ENCODE peak calls at places on chromosomes 3 and 15, in four cellular contexts. One of them, this sample, is unnamed.

GRCh38 chr3:161602451-161602850 is 105.8 kb downstream of the OTOL1 start:
- DNase-seq in K562: no peak
- DNase-seq in A549: no peak
- DNase-seq in HepG2: no peak
- DNase-seq in this sample: no peak

GRCh38 chr3:141375381-141376301 is 7.3 kb downstream of the ZBTB38 start:
- DNase-seq in A549: no peak
- DNase-seq in HepG2: no peak
- DNase-seq in K562: no peak
- DNase-seq in this sample: no peak

GRCh38 chr3:33541918-33542317 is 101.7 kb upstream of the UBP1 start:
- DNase-seq in HepG2: no peak
- DNase-seq in K562: no peak
- DNase-seq in A549: no peak
- DNase-seq in this sample: no peak

GRCh38 chr15:63752075-63752684 is 81.6 kb downstream of the HERC1 start:
- DNase-seq in A549: peak
- DNase-seq in HepG2: peak
- DNase-seq in K562: peak
- DNase-seq in this sample: peak

GRCh38 chr3:43349759-43350158 is 63.4 kb downstream of the SNRK start:
- DNase-seq in K562: no peak
- DNase-seq in A549: no peak
- DNase-seq in HepG2: no peak
- DNase-seq in this sample: no peak

GRCh38 chr3:9223683-9224082 is 25.8 kb downstream of the SRGAP3 start:
- DNase-seq in K562: no peak
- DNase-seq in A549: no peak
- DNase-seq in HepG2: no peak
- DNase-seq in this sample: no peak

GRCh38 chr15:63997715-63998442 is 48.4 kb downstream of the DAPK2 start:
- DNase-seq in K562: no peak
- DNase-seq in HepG2: no peak
- DNase-seq in A549: no peak
- DNase-seq in this sample: no peak

GRCh38 chr3:4421121-4421520 is 45.9 kb downstream of the SUMF1 start:
- DNase-seq in A549: peak
- DNase-seq in HepG2: no peak
- DNase-seq in K562: peak
- DNase-seq in this sample: no peak

GRCh38 chr3:89859738-89860137 is 752.3 kb downstream of the EPHA3 start:
- DNase-seq in HepG2: no peak
- DNase-seq in A549: no peak
- DNase-seq in K562: no peak
- DNase-seq in this sample: no peak

GRCh38 chr3:189273736-189274135 is 102.0 kb downstream of the TPRG1 start:
- DNase-seq in A549: no peak
- DNase-seq in HepG2: no peak
- DNase-seq in K562: no peak
- DNase-seq in this sample: no peak

GRCh38 chr3:14216257-14217048 is 37.8 kb downstream of the LSM3 start:
- DNase-seq in A549: peak
- DNase-seq in K562: no peak
- DNase-seq in HepG2: peak
- DNase-seq in this sample: no peak

GRCh38 chr3:197970588-197970987 is 10.6 kb downstream of the LMLN start:
- DNase-seq in HepG2: peak
- DNase-seq in K562: no peak
- DNase-seq in A549: no peak
- DNase-seq in this sample: no peak

GRCh38 chr3:59235221-59236012 is 185.6 kb upstream of the CFAP20DC start:
- DNase-seq in A549: no peak
- DNase-seq in HepG2: no peak
- DNase-seq in K562: no peak
- DNase-seq in this sample: peak

GRCh38 chr3:14461748-14462324 is 59.4 kb downstream of the SLC6A6 start:
- DNase-seq in HepG2: peak
- DNase-seq in K562: peak
- DNase-seq in A549: peak
- DNase-seq in this sample: no peak

GRCh38 chr15:26772588-26773484 is at the start of gene GABRB3:
- DNase-seq in A549: peak
- DNase-seq in HepG2: no peak
- DNase-seq in K562: no peak
- DNase-seq in this sample: no peak

GRCh38 chr3:133491481-133492059 is 81.9 kb upstream of the CDV3 start:
- DNase-seq in K562: no peak
- DNase-seq in HepG2: no peak
- DNase-seq in A549: no peak
- DNase-seq in this sample: no peak

GRCh38 chr3:133474251-133474801 is 74.5 kb downstream of the BFSP2 start:
- DNase-seq in A549: no peak
- DNase-seq in HepG2: no peak
- DNase-seq in K562: no peak
- DNase-seq in this sample: no peak

GRCh38 chr3:38229036-38229435 is 36.6 kb upstream of the SLC22A13 start:
- DNase-seq in K562: no peak
- DNase-seq in HepG2: no peak
- DNase-seq in A549: no peak
- DNase-seq in this sample: no peak

GRCh38 chr3:29597376-29598008 is 316.6 kb downstream of the RBMS3 start:
- DNase-seq in A549: no peak
- DNase-seq in HepG2: no peak
- DNase-seq in K562: no peak
- DNase-seq in this sample: no peak

GRCh38 chr3:183148056-183148455 is 14.5 kb downstream of the LAMP3 start:
- DNase-seq in HepG2: no peak
- DNase-seq in K562: no peak
- DNase-seq in A549: no peak
- DNase-seq in this sample: no peak

GRCh38 chr3:100155105-100155504 is 40.8 kb upstream of the FILIP1L start:
- DNase-seq in HepG2: no peak
- DNase-seq in A549: no peak
- DNase-seq in K562: no peak
- DNase-seq in this sample: no peak

GRCh38 chr15:61849446-61849845 is 210.8 kb downstream of the VPS13C start:
- DNase-seq in K562: no peak
- DNase-seq in A549: no peak
- DNase-seq in HepG2: no peak
- DNase-seq in this sample: no peak

GRCh38 chr3:8882617-8883016 is 80.7 kb downstream of the RAD18 start:
- DNase-seq in HepG2: no peak
- DNase-seq in K562: no peak
- DNase-seq in A549: no peak
- DNase-seq in this sample: no peak

GRCh38 chr3:174858353-174858752 is 781 bp upstream of the NAALADL2 start:
- DNase-seq in A549: peak
- DNase-seq in HepG2: no peak
- DNase-seq in K562: no peak
- DNase-seq in this sample: no peak

GRCh38 chr3:77370413-77370812 is 330.5 kb downstream of the ROBO2 start:
- DNase-seq in HepG2: no peak
- DNase-seq in K562: no peak
- DNase-seq in A549: no peak
- DNase-seq in this sample: no peak

GRCh38 chr3:66431494-66431893 is 69.3 kb downstream of the LRIG1 start:
- DNase-seq in HepG2: no peak
- DNase-seq in K562: no peak
- DNase-seq in A549: no peak
- DNase-seq in this sample: no peak

GRCh38 chr3:129383292-129383860 is 45.1 kb downstream of the EFCAB12 start:
- DNase-seq in A549: peak
- DNase-seq in K562: peak
- DNase-seq in HepG2: peak
- DNase-seq in this sample: no peak

GRCh38 chr3:143084856-143085731 is 34.5 kb upstream of the CHST2 start:
- DNase-seq in A549: peak
- DNase-seq in K562: peak
- DNase-seq in HepG2: no peak
- DNase-seq in this sample: peak

GRCh38 chr3:136984837-136985236 is 27.1 kb downstream of the IL20RB start:
- DNase-seq in K562: no peak
- DNase-seq in HepG2: no peak
- DNase-seq in A549: no peak
- DNase-seq in this sample: no peak

GRCh38 chr15:60391722-60392340 is 6.0 kb downstream of the ANXA2 start:
- DNase-seq in A549: no peak
- DNase-seq in HepG2: no peak
- DNase-seq in K562: no peak
- DNase-seq in this sample: no peak

GRCh38 chr15:31347067-31347975 is 20.7 kb downstream of the KLF13 start:
- DNase-seq in HepG2: no peak
- DNase-seq in A549: no peak
- DNase-seq in K562: no peak
- DNase-seq in this sample: no peak
- TF ChIP-seq ESRRA in HepG2: no peak
- TF ChIP-seq ESRRA in A549: no peak
- TF ChIP-seq ESRRA in K562: no peak
- TF ChIP-seq ESRRA in this sample: no peak

GRCh38 chr3:126356373-126357298 is 572 bp downstream of the KLF15 start:
- DNase-seq in HepG2: no peak
- DNase-seq in K562: peak
- DNase-seq in A549: no peak
- DNase-seq in this sample: no peak
- TF ChIP-seq MYC in HepG2: no peak
- TF ChIP-seq MYC in K562: no peak
- TF ChIP-seq MYC in A549: no peak
- TF ChIP-seq MYC in this sample: no peak

GRCh38 chr3:57961177-57961827 is 46.9 kb upstream of the FLNB start:
- DNase-seq in HepG2: peak
- DNase-seq in A549: no peak
- DNase-seq in K562: no peak
- DNase-seq in this sample: no peak

GRCh38 chr3:57958642-57959406 is 49.4 kb upstream of the FLNB start:
- DNase-seq in A549: peak
- DNase-seq in HepG2: no peak
- DNase-seq in K562: peak
- DNase-seq in this sample: no peak

GRCh38 chr3:57957823-57958222 is 50.4 kb upstream of the FLNB start:
- DNase-seq in HepG2: no peak
- DNase-seq in K562: no peak
- DNase-seq in A549: no peak
- DNase-seq in this sample: no peak

GRCh38 chr3:57960174-57960505 is 48.1 kb upstream of the FLNB start:
- DNase-seq in K562: no peak
- DNase-seq in A549: peak
- DNase-seq in HepG2: peak
- DNase-seq in this sample: no peak

DNA sequence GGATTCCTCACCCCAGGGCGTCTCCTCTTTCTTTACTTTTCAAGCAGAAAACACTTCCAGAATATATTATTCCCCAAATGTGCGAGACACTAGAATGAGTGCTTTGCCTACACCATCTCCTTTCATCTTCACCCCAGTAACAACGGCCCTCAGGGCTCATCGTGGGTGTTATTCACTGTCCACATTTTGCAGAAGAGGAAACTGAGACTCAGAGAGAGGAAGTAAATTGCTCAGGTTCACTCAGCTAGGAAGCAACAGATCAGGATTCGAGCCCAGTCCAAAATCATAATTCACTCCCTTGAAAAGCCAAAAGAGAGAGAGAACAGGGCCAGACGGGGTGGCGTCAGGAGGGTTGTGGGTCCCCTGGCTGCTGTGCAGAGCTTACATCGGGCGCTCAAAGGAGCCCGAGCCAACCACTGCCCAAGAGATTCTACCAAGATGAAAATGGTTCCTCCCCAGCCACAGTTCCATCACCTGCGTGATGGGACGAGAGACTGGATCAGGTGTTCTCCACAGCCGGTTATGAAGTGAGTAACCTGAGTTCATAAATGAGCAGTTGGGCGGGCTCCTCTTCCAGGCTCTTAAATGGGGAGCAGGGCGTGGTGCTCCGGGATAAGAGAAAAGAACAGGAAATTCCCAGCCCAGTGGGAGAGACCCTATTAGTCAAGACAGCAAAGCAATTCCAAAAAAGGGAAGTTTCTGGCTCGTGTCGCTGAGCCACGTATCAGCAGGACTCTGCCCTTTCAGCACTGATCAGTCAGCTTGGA is 48.6 kb upstream of the FLNB start:
- DNase-seq in A549: no peak
- DNase-seq in HepG2: no peak
- DNase-seq in K562: no peak
- DNase-seq in this sample: no peak
- TF ChIP-seq ESRRA in A549: no peak
- TF ChIP-seq ESRRA in HepG2: no peak
- TF ChIP-seq ESRRA in K562: no peak
- TF ChIP-seq ESRRA in this sample: no peak

GRCh38 chr15:77017761-77018720 is 23.1 kb downstream of the PSTPIP1 start:
- DNase-seq in HepG2: no peak
- DNase-seq in A549: no peak
- DNase-seq in K562: no peak
- DNase-seq in this sample: no peak

GRCh38 chr15:77021088-77021481 is 26.2 kb downstream of the PSTPIP1 start:
- DNase-seq in HepG2: no peak
- DNase-seq in K562: no peak
- DNase-seq in A549: no peak
- DNase-seq in this sample: no peak

GRCh38 chr15:77018796-77019475 is 24.0 kb downstream of the PSTPIP1 start:
- DNase-seq in K562: no peak
- DNase-seq in A549: no peak
- DNase-seq in HepG2: no peak
- DNase-seq in this sample: no peak

GRCh38 chr15:77020348-77021087 is 25.6 kb downstream of the PSTPIP1 start:
- DNase-seq in K562: no peak
- DNase-seq in A549: no peak
- DNase-seq in HepG2: no peak
- DNase-seq in this sample: no peak

GRCh38 chr15:77019476-77020331 is 24.8 kb downstream of the PSTPIP1 start:
- DNase-seq in A549: no peak
- DNase-seq in HepG2: no peak
- DNase-seq in K562: no peak
- DNase-seq in this sample: no peak
- TF ChIP-seq MYC in A549: no peak
- TF ChIP-seq MYC in HepG2: no peak
- TF ChIP-seq MYC in K562: no peak
- TF ChIP-seq MYC in this sample: no peak

GRCh38 chr15:66454143-66454542 is 43.4 kb downstream of the SNAPC5 start:
- DNase-seq in A549: no peak
- DNase-seq in HepG2: peak
- DNase-seq in K562: no peak
- DNase-seq in this sample: no peak
- TF ChIP-seq ESRRA in A549: no peak
- TF ChIP-seq ESRRA in HepG2: no peak
- TF ChIP-seq ESRRA in K562: no peak
- TF ChIP-seq ESRRA in this sample: no peak

This sample was measured in GM12878.